ENCODE peak calls at places on chromosomes 4 and X, in eight cellular contexts. One of them, this sample, is unnamed.

GRCh38 chrX:24153796-24154189 is 4.3 kb downstream of the ZFX start:
- DNase-seq in uterus: no peak
- DNase-seq in mucosa of descending colon: no peak
- DNase-seq in coronary artery: no peak
- DNase-seq in BJ: no peak
- DNase-seq in fibroblast of the aortic adventitia: no peak
- DNase-seq in CD4-positive, alpha-beta T cell: no peak
- DNase-seq in B cell: no peak
- DNase-seq in this sample: no peak

GRCh38 chr4:45992728-45993127 is 131.1 kb downstream of the GABRG1 start:
- DNase-seq in uterus: no peak
- DNase-seq in mucosa of descending colon: no peak
- DNase-seq in coronary artery: no peak
- DNase-seq in BJ: no peak
- DNase-seq in fibroblast of the aortic adventitia: no peak
- DNase-seq in CD4-positive, alpha-beta T cell: no peak
- DNase-seq in B cell: no peak
- DNase-seq in this sample: no peak

GRCh38 chrX:150361070-150361776 is 1.9 kb upstream of the MAMLD1 start:
- DNase-seq in uterus: no peak
- DNase-seq in mucosa of descending colon: peak
- DNase-seq in coronary artery: peak
- DNase-seq in BJ: no peak
- DNase-seq in fibroblast of the aortic adventitia: no peak
- DNase-seq in CD4-positive, alpha-beta T cell: no peak
- DNase-seq in B cell: peak
- DNase-seq in this sample: peak

GRCh38 chr4:76539979-76540378 is 105.0 kb downstream of the SHROOM3 start:
- DNase-seq in uterus: no peak
- DNase-seq in mucosa of descending colon: no peak
- DNase-seq in coronary artery: no peak
- DNase-seq in BJ: no peak
- DNase-seq in fibroblast of the aortic adventitia: peak
- DNase-seq in CD4-positive, alpha-beta T cell: no peak
- DNase-seq in B cell: no peak
- DNase-seq in this sample: no peak

GRCh38 chr4:60682901-60683300 is 517.2 kb upstream of the ADGRL3 start:
- DNase-seq in uterus: no peak
- DNase-seq in mucosa of descending colon: no peak
- DNase-seq in coronary artery: no peak
- DNase-seq in BJ: peak
- DNase-seq in fibroblast of the aortic adventitia: peak
- DNase-seq in CD4-positive, alpha-beta T cell: no peak
- DNase-seq in B cell: no peak
- DNase-seq in this sample: no peak

GRCh38 chr4:80005863-80006262 is 67.2 kb downstream of the ANTXR2 start:
- DNase-seq in uterus: no peak
- DNase-seq in mucosa of descending colon: no peak
- DNase-seq in coronary artery: no peak
- DNase-seq in BJ: no peak
- DNase-seq in fibroblast of the aortic adventitia: peak
- DNase-seq in CD4-positive, alpha-beta T cell: no peak
- DNase-seq in B cell: no peak
- DNase-seq in this sample: no peak

GRCh38 chrX:40174594-40175415 is 77.0 kb upstream of the BCOR start:
- DNase-seq in uterus: peak
- DNase-seq in mucosa of descending colon: peak
- DNase-seq in coronary artery: no peak
- DNase-seq in BJ: no peak
- DNase-seq in fibroblast of the aortic adventitia: no peak
- DNase-seq in CD4-positive, alpha-beta T cell: no peak
- DNase-seq in B cell: peak
- DNase-seq in this sample: peak

GRCh38 chr4:337932-338758 is 531 bp downstream of the ZNF141 start:
- DNase-seq in uterus: peak
- DNase-seq in mucosa of descending colon: peak
- DNase-seq in coronary artery: no peak
- DNase-seq in BJ: no peak
- DNase-seq in fibroblast of the aortic adventitia: peak
- DNase-seq in CD4-positive, alpha-beta T cell: peak
- DNase-seq in B cell: peak
- DNase-seq in this sample: peak

GRCh38 chr4:139555073-139555704 is 830 bp downstream of the SETD7 start:
- DNase-seq in uterus: peak
- DNase-seq in mucosa of descending colon: peak
- DNase-seq in coronary artery: peak
- DNase-seq in BJ: peak
- DNase-seq in fibroblast of the aortic adventitia: peak
- DNase-seq in CD4-positive, alpha-beta T cell: peak
- DNase-seq in B cell: peak
- DNase-seq in this sample: peak

GRCh38 chr4:40954119-40954668 is 204.4 kb downstream of the NSUN7 start:
- DNase-seq in uterus: no peak
- DNase-seq in mucosa of descending colon: no peak
- DNase-seq in coronary artery: no peak
- DNase-seq in BJ: no peak
- DNase-seq in fibroblast of the aortic adventitia: no peak
- DNase-seq in CD4-positive, alpha-beta T cell: no peak
- DNase-seq in B cell: no peak
- DNase-seq in this sample: no peak

GRCh38 chrX:39889704-39890103 is 208.1 kb downstream of the BCOR start:
- DNase-seq in uterus: no peak
- DNase-seq in mucosa of descending colon: no peak
- DNase-seq in coronary artery: no peak
- DNase-seq in BJ: no peak
- DNase-seq in fibroblast of the aortic adventitia: no peak
- DNase-seq in CD4-positive, alpha-beta T cell: no peak
- DNase-seq in B cell: no peak
- DNase-seq in this sample: no peak

GRCh38 chr4:93228021-93228420 is 600.5 kb upstream of the ATOH1 start:
- DNase-seq in uterus: no peak
- DNase-seq in mucosa of descending colon: no peak
- DNase-seq in coronary artery: no peak
- DNase-seq in BJ: no peak
- DNase-seq in fibroblast of the aortic adventitia: no peak
- DNase-seq in CD4-positive, alpha-beta T cell: no peak
- DNase-seq in B cell: no peak
- DNase-seq in this sample: no peak

GRCh38 chr4:48748949-48749596 is 31.0 kb downstream of the FRYL start:
- DNase-seq in uterus: no peak
- DNase-seq in mucosa of descending colon: no peak
- DNase-seq in coronary artery: no peak
- DNase-seq in BJ: no peak
- DNase-seq in fibroblast of the aortic adventitia: peak
- DNase-seq in CD4-positive, alpha-beta T cell: no peak
- DNase-seq in B cell: no peak
- DNase-seq in this sample: no peak

GRCh38 chr4:152776352-152776751 is 3.2 kb downstream of the TIGD4 start:
- DNase-seq in uterus: no peak
- DNase-seq in mucosa of descending colon: no peak
- DNase-seq in coronary artery: no peak
- DNase-seq in BJ: no peak
- DNase-seq in fibroblast of the aortic adventitia: peak
- DNase-seq in CD4-positive, alpha-beta T cell: no peak
- DNase-seq in B cell: no peak
- DNase-seq in this sample: no peak

GRCh38 chr4:168550071-168550766 is 53.4 kb downstream of the PALLD start:
- DNase-seq in uterus: no peak
- DNase-seq in mucosa of descending colon: no peak
- DNase-seq in coronary artery: no peak
- DNase-seq in BJ: no peak
- DNase-seq in fibroblast of the aortic adventitia: peak
- DNase-seq in CD4-positive, alpha-beta T cell: no peak
- DNase-seq in B cell: no peak
- DNase-seq in this sample: no peak
- TF ChIP-seq CTCF in uterus: no peak
- TF ChIP-seq CTCF in mucosa of descending colon: no peak
- TF ChIP-seq CTCF in coronary artery: no peak
- TF ChIP-seq CTCF in BJ: no peak
- TF ChIP-seq CTCF in fibroblast of the aortic adventitia: no peak
- TF ChIP-seq CTCF in CD4-positive, alpha-beta T cell: no peak
- TF ChIP-seq CTCF in B cell: no peak
- TF ChIP-seq CTCF in this sample: no peak

DNA sequence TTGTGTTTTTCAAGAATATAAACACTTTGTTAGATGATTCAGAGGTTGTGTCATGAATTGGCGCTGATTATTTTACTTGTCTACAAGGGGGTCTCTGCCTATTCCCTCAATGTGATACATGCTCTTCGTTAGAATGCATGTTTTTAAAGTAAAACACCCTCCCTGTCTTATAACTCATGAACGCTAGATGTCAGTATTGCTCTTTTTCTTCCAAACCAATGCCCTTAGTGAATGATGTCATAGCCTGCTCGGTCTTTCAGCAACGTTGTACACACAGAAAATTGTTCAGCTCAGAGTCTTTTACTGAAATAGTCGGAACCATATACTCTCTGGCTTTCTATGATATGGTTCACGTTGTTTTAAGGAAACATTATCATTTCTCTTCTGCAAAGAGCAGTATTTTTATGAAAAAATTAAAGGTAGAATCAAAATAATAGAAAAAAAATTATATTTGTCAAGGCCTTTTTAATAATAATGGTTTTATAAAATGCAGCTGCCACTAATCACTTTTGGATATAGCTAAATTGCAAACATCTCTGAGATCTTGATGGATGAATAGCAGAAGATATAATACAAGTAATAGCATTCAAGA is 292.9 kb downstream of the TLL1 start:
- DNase-seq in uterus: no peak
- DNase-seq in mucosa of descending colon: no peak
- DNase-seq in coronary artery: no peak
- DNase-seq in BJ: peak
- DNase-seq in fibroblast of the aortic adventitia: peak
- DNase-seq in CD4-positive, alpha-beta T cell: no peak
- DNase-seq in B cell: peak
- DNase-seq in this sample: no peak
- TF ChIP-seq CTCF in uterus: peak
- TF ChIP-seq CTCF in mucosa of descending colon: peak
- TF ChIP-seq CTCF in coronary artery: peak
- TF ChIP-seq CTCF in BJ: peak
- TF ChIP-seq CTCF in fibroblast of the aortic adventitia: peak
- TF ChIP-seq CTCF in CD4-positive, alpha-beta T cell: peak
- TF ChIP-seq CTCF in B cell: peak
- TF ChIP-seq CTCF in this sample: peak

GRCh38 chrX:3585719-3586118 is 127.7 kb downstream of the PRKX start:
- DNase-seq in uterus: no peak
- DNase-seq in mucosa of descending colon: no peak
- DNase-seq in coronary artery: no peak
- DNase-seq in BJ: no peak
- DNase-seq in fibroblast of the aortic adventitia: no peak
- DNase-seq in CD4-positive, alpha-beta T cell: no peak
- DNase-seq in B cell: no peak
- DNase-seq in this sample: no peak
- TF ChIP-seq CTCF in uterus: no peak
- TF ChIP-seq CTCF in mucosa of descending colon: no peak
- TF ChIP-seq CTCF in coronary artery: no peak
- TF ChIP-seq CTCF in BJ: no peak
- TF ChIP-seq CTCF in fibroblast of the aortic adventitia: peak
- TF ChIP-seq CTCF in CD4-positive, alpha-beta T cell: no peak
- TF ChIP-seq CTCF in B cell: no peak
- TF ChIP-seq CTCF in this sample: no peak

DNA sequence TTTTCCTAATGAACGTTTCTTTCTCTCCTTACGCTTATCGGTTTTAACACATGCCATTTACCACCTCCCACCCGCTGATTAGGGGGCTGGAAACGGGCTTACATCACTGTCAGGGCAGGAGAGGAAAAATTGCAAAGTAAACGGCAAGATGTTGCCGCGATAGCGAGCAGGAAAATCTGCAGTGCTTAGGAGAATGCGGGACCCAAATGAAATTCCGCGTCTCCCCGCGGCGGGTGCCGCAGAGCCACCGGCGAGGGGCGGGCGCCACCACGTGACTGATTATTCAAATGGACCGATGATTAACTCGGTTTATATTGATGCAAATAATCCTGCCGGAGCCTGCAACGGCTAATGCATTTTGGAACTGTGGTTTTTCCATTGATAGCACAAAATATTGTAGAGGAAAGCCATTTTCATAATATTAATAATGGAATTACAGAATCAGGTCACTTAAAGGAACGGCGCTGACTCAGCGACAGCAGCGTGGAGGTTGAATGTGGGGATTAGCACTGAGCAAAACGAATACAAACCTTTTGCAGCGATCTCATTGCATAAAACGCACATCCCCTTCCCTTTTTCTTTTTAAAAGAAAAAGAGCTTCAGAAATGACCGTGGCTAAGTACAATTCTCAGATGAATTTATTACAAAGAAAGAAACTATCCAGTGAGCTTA is 224.2 kb downstream of the STIM2 start:
- DNase-seq in uterus: peak
- DNase-seq in mucosa of descending colon: peak
- DNase-seq in coronary artery: no peak
- DNase-seq in BJ: no peak
- DNase-seq in fibroblast of the aortic adventitia: peak
- DNase-seq in CD4-positive, alpha-beta T cell: no peak
- DNase-seq in B cell: peak
- DNase-seq in this sample: peak
- TF ChIP-seq CTCF in uterus: no peak
- TF ChIP-seq CTCF in mucosa of descending colon: no peak
- TF ChIP-seq CTCF in coronary artery: no peak
- TF ChIP-seq CTCF in BJ: no peak
- TF ChIP-seq CTCF in fibroblast of the aortic adventitia: no peak
- TF ChIP-seq CTCF in CD4-positive, alpha-beta T cell: no peak
- TF ChIP-seq CTCF in B cell: no peak
- TF ChIP-seq CTCF in this sample: no peak

GRCh38 chrX:22081475-22082092 is 49.5 kb downstream of the PHEX start:
- DNase-seq in uterus: peak
- DNase-seq in mucosa of descending colon: peak
- DNase-seq in coronary artery: no peak
- DNase-seq in BJ: no peak
- DNase-seq in fibroblast of the aortic adventitia: peak
- DNase-seq in CD4-positive, alpha-beta T cell: peak
- DNase-seq in B cell: peak
- DNase-seq in this sample: peak
- TF ChIP-seq CTCF in uterus: peak
- TF ChIP-seq CTCF in mucosa of descending colon: peak
- TF ChIP-seq CTCF in coronary artery: no peak
- TF ChIP-seq CTCF in BJ: peak
- TF ChIP-seq CTCF in fibroblast of the aortic adventitia: peak
- TF ChIP-seq CTCF in CD4-positive, alpha-beta T cell: peak
- TF ChIP-seq CTCF in B cell: peak
- TF ChIP-seq CTCF in this sample: peak

GRCh38 chr4:147409350-147409749 is 71.5 kb upstream of the EDNRA start:
- DNase-seq in uterus: no peak
- DNase-seq in mucosa of descending colon: no peak
- DNase-seq in coronary artery: no peak
- DNase-seq in BJ: no peak
- DNase-seq in fibroblast of the aortic adventitia: peak
- DNase-seq in CD4-positive, alpha-beta T cell: no peak
- DNase-seq in B cell: no peak
- DNase-seq in this sample: no peak

GRCh38 chr4:147408189-147408588 is 72.7 kb upstream of the EDNRA start:
- DNase-seq in uterus: no peak
- DNase-seq in mucosa of descending colon: no peak
- DNase-seq in coronary artery: no peak
- DNase-seq in BJ: no peak
- DNase-seq in fibroblast of the aortic adventitia: peak
- DNase-seq in CD4-positive, alpha-beta T cell: no peak
- DNase-seq in B cell: no peak
- DNase-seq in this sample: no peak

GRCh38 chr4:147407261-147408045 is 73.4 kb upstream of the EDNRA start:
- DNase-seq in uterus: no peak
- DNase-seq in mucosa of descending colon: no peak
- DNase-seq in coronary artery: no peak
- DNase-seq in BJ: no peak
- DNase-seq in fibroblast of the aortic adventitia: no peak
- DNase-seq in CD4-positive, alpha-beta T cell: no peak
- DNase-seq in B cell: no peak
- DNase-seq in this sample: no peak
- TF ChIP-seq CTCF in uterus: no peak
- TF ChIP-seq CTCF in mucosa of descending colon: no peak
- TF ChIP-seq CTCF in coronary artery: no peak
- TF ChIP-seq CTCF in BJ: peak
- TF ChIP-seq CTCF in fibroblast of the aortic adventitia: peak
- TF ChIP-seq CTCF in CD4-positive, alpha-beta T cell: no peak
- TF ChIP-seq CTCF in B cell: no peak
- TF ChIP-seq CTCF in this sample: peak